ENCODE peak calls at places on chromosome 4, in seven cellular contexts. T, E, K, M, A, W and L are unnamed samples.

GRCh38 chr4:118968006-118968405 is 79.4 kb downstream of the SYNPO2 start:
- DNase-seq in T (no peak), A (peak; percentile 24), K (peak; percentile 95), E (peak; percentile 12), M (peak; percentile 57), W (peak; percentile 65), L (no peak)

GRCh38 chr4:184805462-184806245 is 20.1 kb downstream of the ACSL1 start:
- DNase-seq in T (no peak), A (peak; percentile 96), M (peak; percentile 82), E (peak; percentile 69), K (no peak), W (peak; percentile 83), L (no peak)

GRCh38 chr4:4496604-4497372 is 45.1 kb downstream of the STX18 start:
- DNase-seq in M (no peak), E (no peak), K (peak; percentile 40), T (no peak), A (peak; percentile 12), W (no peak), L (no peak)

GRCh38 chr4:118732591-118733330 is 47.6 kb downstream of the METTL14 start:
- DNase-seq in E (no peak), M (no peak), K (no peak), T (no peak), A (no peak), W (no peak), L (no peak)

GRCh38 chr4:149980941-149981340 is 97.3 kb upstream of the DCLK2 start:
- DNase-seq in W (no peak), T (peak; percentile 25), M (peak; percentile 44), A (peak; percentile 64), K (peak; percentile 70), E (peak; percentile 56), L (peak; percentile 11)

GRCh38 chr4:71239365-71239764 is 99.5 kb upstream of the SLC4A4 start:
- DNase-seq in T (no peak), E (no peak), A (no peak), K (no peak), M (no peak), W (no peak), L (no peak)

GRCh38 chr4:23260510-23260909 is 567.8 kb downstream of the GBA3 start:
- DNase-seq in W (no peak), M (no peak), T (no peak), A (no peak), E (no peak), K (no peak), L (no peak)

GRCh38 chr4:122500852-122501501 is 44.5 kb upstream of the IL2 start:
- DNase-seq in A (peak; percentile 13), K (peak; percentile 85), M (peak; percentile 76), E (peak; percentile 21), W (no peak), T (no peak), L (no peak)

GRCh38 chr4:159035570-159035969 is 67.3 kb upstream of the RAPGEF2 start:
- DNase-seq in W (no peak), M (no peak), E (no peak), T (no peak), A (no peak), K (no peak), L (no peak)

GRCh38 chr4:141020801-141021261 is 112.4 kb downstream of the RNF150 start:
- DNase-seq in E (no peak), K (peak; percentile 42), M (no peak), A (no peak), T (no peak), W (no peak), L (no peak)

GRCh38 chr4:168743576-168743975 is 246.7 kb downstream of the PALLD start:
- DNase-seq in E (no peak), T (no peak), A (no peak), K (peak; percentile 46), W (no peak), M (no peak), L (no peak)

GRCh38 chr4:53510981-53511380 is 80.3 kb downstream of the LNX1 start:
- DNase-seq in K (peak; percentile 40), M (no peak), A (no peak), W (no peak), T (no peak), E (no peak), L (no peak)

GRCh38 chr4:36235306-36235705 is 9.0 kb downstream of the ARAP2 start:
- DNase-seq in K (no peak), A (no peak), T (no peak), W (no peak), E (no peak), M (no peak), L (no peak)

GRCh38 chr4:94208918-94209317 is 1.3 kb downstream of the SMARCAD1 start:
- DNase-seq in A (no peak), M (no peak), W (no peak), K (no peak), E (no peak), T (no peak), L (no peak)
- H3K27ac ChIP-seq in A (no peak overlapping the region), M (no peak overlapping the region), W (no peak overlapping the region), K (peak overlapping the region; percentile 95), E (no peak overlapping the region), T (no peak overlapping the region), L (no peak overlapping the region)

GRCh38 chr4:180734753-180735432 is 1508.3 kb upstream of the TENM3 start:
- DNase-seq in W (no peak), T (no peak), K (no peak), M (no peak), E (no peak), A (no peak), L (no peak)
- H3K4me3 ChIP-seq in W (no peak overlapping the region), T (no peak overlapping the region), K (no peak overlapping the region), M (no peak overlapping the region), E (no peak overlapping the region), A (no peak overlapping the region), L (no peak overlapping the region)

GRCh38 chr4:107402291-107402690 is 317.7 kb downstream of the PAPSS1 start:
- DNase-seq in M (no peak), W (no peak), E (no peak), A (no peak), K (no peak), T (no peak), L (no peak)
- H3K9me3 ChIP-seq in M (no peaks in the 10 kb centered on the region), W (no peaks in the 10 kb centered on the region), E (no peaks in the 10 kb centered on the region), A (no peaks in the 10 kb centered on the region), K (no peaks in the 10 kb centered on the region), T (no peaks in the 10 kb centered on the region), L (no peaks in the 10 kb centered on the region)

DNA sequence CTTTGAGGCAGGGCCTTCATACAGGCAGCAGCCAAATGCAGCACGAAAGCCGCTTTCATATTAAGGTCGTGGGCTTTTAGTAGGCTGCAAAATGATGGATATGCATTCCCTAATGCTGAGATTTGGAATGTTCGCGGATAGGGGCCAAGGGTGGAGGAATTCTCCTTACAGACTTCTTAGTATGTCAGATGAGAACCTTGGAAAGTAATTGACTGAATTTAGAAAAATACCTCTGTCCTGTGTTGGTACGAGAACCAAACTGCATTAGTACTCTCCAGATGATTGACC is 1.1 kb downstream of the SEC24B start:
- DNase-seq in M (no peak), K (peak; percentile 21), T (no peak), W (no peak), A (no peak), E (no peak), L (no peak)
- H3K27ac ChIP-seq in M (peak overlapping the region; percentile 98), K (peak overlapping the region; percentile 95), T (peak overlapping the region; percentile 100), W (no peak overlapping the region), A (peak overlapping the region; percentile 91), E (peak overlapping the region; percentile 66), L (peak overlapping the region; percentile 58)

GRCh38 chr4:146317783-146318182 is 103.4 kb downstream of the REELD1 start:
- DNase-seq in A (no peak), K (no peak), E (no peak), M (no peak), W (no peak), T (no peak), L (no peak)
- H3K4me3 ChIP-seq in A (no peak overlapping the region), K (no peak overlapping the region), E (no peak overlapping the region), M (no peak overlapping the region), W (no peak overlapping the region), T (no peak overlapping the region), L (no peak overlapping the region)

GRCh38 chr4:156633846-156634245 is 337.8 kb downstream of the PDGFC start:
- DNase-seq in E (no peak), W (no peak), A (no peak), T (no peak), K (no peak), M (no peak), L (no peak)

GRCh38 chr4:156638332-156638731 is 333.3 kb downstream of the PDGFC start:
- DNase-seq in T (no peak), M (no peak), W (no peak), A (no peak), K (peak; percentile 70), E (no peak), L (no peak)

GRCh38 chr4:156634612-156635011 is 337.0 kb downstream of the PDGFC start:
- DNase-seq in A (no peak), W (no peak), E (no peak), K (peak; percentile 12), M (no peak), T (no peak), L (no peak)

GRCh38 chr4:156636398-156636797 is 335.2 kb downstream of the PDGFC start:
- DNase-seq in E (no peak), A (no peak), K (no peak), T (no peak), M (no peak), W (no peak), L (no peak)

DNA sequence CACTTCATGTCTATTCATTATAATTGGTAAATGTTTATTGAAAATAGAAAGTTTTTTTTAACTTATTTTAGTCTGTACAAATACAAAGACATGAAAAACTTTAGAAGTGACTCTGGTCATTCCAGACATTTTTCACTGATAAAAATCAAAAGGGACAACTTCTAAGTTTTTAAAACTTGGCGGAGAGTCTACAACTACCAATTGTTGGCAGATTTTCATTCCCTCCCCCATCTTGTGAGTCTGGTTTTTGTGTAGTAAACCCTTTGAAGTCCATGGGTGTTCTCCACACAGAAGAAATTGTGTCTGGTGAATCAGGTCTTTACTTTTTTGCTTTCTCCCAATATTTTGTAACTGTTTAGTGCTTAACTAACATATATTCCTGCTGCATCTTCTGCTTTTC is 336.6 kb downstream of the PDGFC start:
- DNase-seq in K (no peak), A (no peak), M (no peak), W (no peak), T (no peak), E (no peak), L (no peak)
- H3K9me3 ChIP-seq in K (no peaks in the 10 kb centered on the region), A (no peaks in the 10 kb centered on the region), M (no peaks in the 10 kb centered on the region), W (no peaks in the 10 kb centered on the region), T (no peaks in the 10 kb centered on the region), E (no peaks in the 10 kb centered on the region), L (no peaks in the 10 kb centered on the region)

DNA sequence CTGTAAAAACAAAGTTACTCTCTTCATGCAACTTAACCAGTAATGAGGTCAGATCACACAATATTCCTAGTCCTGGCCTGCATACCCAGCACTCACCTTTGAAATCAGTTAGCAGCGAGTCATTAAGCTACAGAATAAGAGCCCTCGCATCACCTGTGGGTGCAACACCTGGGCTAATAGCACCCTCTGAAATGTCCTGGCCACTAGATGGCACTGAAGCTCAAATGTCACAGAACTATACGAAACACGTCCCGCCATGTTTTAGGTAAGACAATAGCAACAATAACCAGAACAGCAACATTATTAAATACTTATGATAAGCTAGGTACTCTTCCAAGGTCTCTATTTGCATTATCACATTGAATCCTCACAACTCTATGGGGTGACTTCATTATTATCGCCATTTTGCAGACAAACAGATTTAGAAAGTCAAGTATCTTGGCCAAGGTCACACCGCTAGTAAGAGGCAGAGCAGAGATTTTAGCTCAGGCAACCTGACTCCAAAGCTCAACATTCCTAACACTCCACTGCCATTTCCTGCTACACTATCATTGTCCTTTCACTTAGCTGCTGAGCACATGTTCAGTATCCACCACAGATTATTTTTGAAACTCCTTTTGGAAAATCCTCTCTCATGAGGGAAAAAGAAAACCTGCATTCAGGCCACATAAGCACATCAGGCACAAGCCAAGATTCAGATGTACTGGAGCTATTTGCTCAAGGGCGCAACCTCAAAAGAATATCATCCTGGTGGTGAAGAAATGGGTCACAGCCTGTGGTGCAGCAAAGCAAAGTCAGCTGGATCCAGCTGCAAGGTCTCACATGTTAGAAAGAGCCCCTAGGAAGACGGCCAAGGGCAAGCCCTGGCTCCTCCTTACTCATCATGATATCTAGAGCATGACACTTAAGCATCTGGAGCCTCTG is 59.5 kb upstream of the KDR start:
- DNase-seq in E (peak; percentile 29), M (peak; percentile 29), T (no peak), A (peak; percentile 53), K (peak; percentile 82), W (peak; percentile 42), L (no peak)
- H3K27ac ChIP-seq in E (no peak overlapping the region), M (no peak overlapping the region), T (peak overlapping the region; percentile 74), A (no peak overlapping the region), K (peak overlapping the region; percentile 88), W (no peak overlapping the region), L (no peak overlapping the region)